ENCODE peak calls at places on chromosome 2, in seven cellular contexts. I, M, S, D, R, G and T are unnamed samples.

GRCh38 chr2:16639431-16639830 is 26.2 kb downstream of the CYRIA start:
- DNase-seq in I (no peak), D (no peak), R (no peak), G (no peak), S (no peak), M (no peak), T (no peak)

GRCh38 chr2:47232738-47233415 is 77.8 kb upstream of the STPG4 start:
- DNase-seq in I (no peak), D (no peak), G (peak), S (no peak), M (no peak), R (no peak), T (no peak)

GRCh38 chr2:176455865-176456291 is 186.6 kb downstream of the MTX2 start:
- DNase-seq in I (peak), M (no peak), S (no peak), G (no peak), D (peak), R (no peak), T (peak)

GRCh38 chr2:2660789-2661355 is 329.8 kb upstream of the MYT1L start:
- DNase-seq in S (no peak), G (no peak), R (peak), D (no peak), M (no peak), I (no peak), T (no peak)

GRCh38 chr2:197234792-197235191 is 75.8 kb downstream of the ANKRD44 start:
- DNase-seq in G (no peak), S (no peak), D (no peak), I (no peak), M (no peak), R (no peak), T (no peak)

GRCh38 chr2:237731663-237732062 is 66.9 kb upstream of the RBM44 start:
- DNase-seq in G (peak), R (no peak), S (no peak), I (peak), M (no peak), D (peak), T (peak)

GRCh38 chr2:241088791-241089732 is 13.0 kb downstream of the MTERF4 start:
- DNase-seq in G (no peak), D (no peak), S (no peak), I (no peak), M (no peak), R (no peak), T (no peak)

GRCh38 chr2:20196881-20197204 is 28.1 kb downstream of the SDC1 start:
- DNase-seq in R (no peak), D (no peak), M (no peak), I (no peak), G (no peak), S (no peak), T (no peak)

GRCh38 chr2:105257981-105258380 is 16.4 kb downstream of the GPR45 start:
- DNase-seq in I (no peak), R (no peak), S (no peak), M (no peak), D (peak), G (no peak), T (no peak)

GRCh38 chr2:234805826-234806225 is 146.0 kb upstream of the SH3BP4 start:
- DNase-seq in I (no peak), D (no peak), R (no peak), S (no peak), G (no peak), M (no peak), T (no peak)

GRCh38 chr2:217204358-217204757 is 344.5 kb upstream of the TNP1 start:
- DNase-seq in D (peak), S (no peak), G (no peak), I (no peak), M (no peak), R (no peak), T (peak)

GRCh38 chr2:88006912-88007439 is 9.4 kb downstream of the RNU2-63P start:
- DNase-seq in M (no peak), I (no peak), D (no peak), R (no peak), S (no peak), G (no peak), T (no peak)

GRCh38 chr2:24315669-24316068 is 44.7 kb downstream of the ITSN2 start:
- DNase-seq in R (no peak), G (no peak), M (no peak), S (no peak), D (no peak), I (peak), T (no peak)

GRCh38 chr2:241947876-241948275 is 78.3 kb downstream of the RTP5 start:
- DNase-seq in S (no peak), G (no peak), D (no peak), R (peak), M (no peak), I (no peak), T (no peak)

GRCh38 chr2:120793682-120794403 is 58.2 kb downstream of the GLI2 start:
- DNase-seq in D (no peak), I (no peak), S (no peak), M (no peak), G (no peak), R (no peak), T (no peak)

GRCh38 chr2:113157108-113157896 is 16.5 kb upstream of the PSD4 start:
- DNase-seq in R (peak), G (no peak), D (no peak), M (peak), S (no peak), I (peak), T (no peak)

GRCh38 chr2:141392517-141393213 is 738.2 kb downstream of the LRP1B start:
- DNase-seq in M (no peak), S (no peak), I (no peak), G (no peak), D (peak), R (no peak), T (peak)

GRCh38 chr2:162086904-162087303 is 12.9 kb upstream of the DPP4 start:
- DNase-seq in R (no peak), D (peak), G (no peak), S (no peak), M (no peak), I (no peak), T (no peak)

GRCh38 chr2:230765611-230766300 is 53.1 kb downstream of the CAB39 start:
- DNase-seq in R (no peak), D (no peak), I (no peak), G (peak), S (no peak), M (no peak), T (no peak)

GRCh38 chr2:105877945-105878344 is 133.2 kb downstream of the NCK2 start:
- DNase-seq in M (no peak), D (no peak), G (no peak), I (no peak), R (no peak), S (no peak), T (no peak)

GRCh38 chr2:230849633-230850357 is 14.9 kb upstream of the ITM2C start:
- DNase-seq in I (peak), M (no peak), S (no peak), D (no peak), G (no peak), R (no peak), T (no peak)

GRCh38 chr2:32289165-32290054 is 11.7 kb downstream of the YIPF4 start:
- DNase-seq in R (no peak), D (peak), G (peak), M (no peak), S (no peak), I (no peak), T (peak)

GRCh38 chr2:25251032-25251460 is 82.7 kb upstream of the POMC start:
- DNase-seq in G (no peak), D (no peak), I (no peak), M (no peak), S (no peak), R (no peak), T (no peak)

GRCh38 chr2:218400167-218400929 is 680 bp downstream of the CTDSP1 start:
- DNase-seq in D (no peak), R (peak), I (no peak), M (no peak), G (no peak), S (no peak), T (no peak)

GRCh38 chr2:241895732-241896641 is 26.5 kb downstream of the RTP5 start:
- DNase-seq in R (peak), D (no peak), G (no peak), M (peak), S (peak), I (no peak), T (no peak)

GRCh38 chr2:133976659-133977058 is 277.2 kb upstream of the MGAT5 start:
- DNase-seq in M (no peak), I (no peak), R (no peak), G (no peak), S (no peak), D (no peak), T (no peak)